ENCODE peak calls at places on chromosomes 4 and X, in six cellular contexts. Y is fibroblast of lung, M is esophagus muscularis mucosa, B is kidney, F is right atrium auricular region, K is cardiac muscle cell. O is an unnamed sample.
A peak's percentile ranks its signal among the peaks of the same experiment; 100 is the strongest.

GRCh38 chr4:8830611-8831200 is 40.9 kb downstream of the HMX1 start:
- DNase-seq in Y (no peak), M (no peak), B (peak; percentile 32), F (no peak), K (no peak), O (no peak)

GRCh38 chr4:30763337-30763736 is 43.2 kb downstream of the PCDH7 start:
- DNase-seq in Y (peak; percentile 74), M (no peak), B (no peak), F (no peak), K (no peak), O (no peak)

GRCh38 chr4:40185830-40186664 is 10.8 kb upstream of the RHOH start:
- DNase-seq in Y (no peak), M (no peak), B (no peak), F (no peak), K (no peak), O (no peak)

GRCh38 chr4:163536101-163536500 is 41.6 kb downstream of the TMA16 start:
- DNase-seq in Y (peak; percentile 75), M (no peak), B (no peak), F (no peak), K (no peak), O (no peak)

GRCh38 chrX:120769576-120770341 is 105.9 kb downstream of the CT47B1 start:
- DNase-seq in Y (peak; percentile 71), M (no peak), B (no peak), F (no peak), K (peak; percentile 28), O (no peak)

GRCh38 chr4:147865926-147866325 is 134.0 kb downstream of the ARHGAP10 start:
- DNase-seq in Y (peak; percentile 34), M (no peak), B (no peak), F (no peak), K (no peak), O (no peak)

GRCh38 chr4:6641164-6641970 is 882 bp downstream of the MRFAP1 start:
- DNase-seq in Y (peak; percentile 44), M (no peak), B (no peak), F (no peak), K (peak; percentile 35), O (peak; percentile 6)

GRCh38 chrX:63750846-63751245 is 34.2 kb downstream of the ARHGEF9 start:
- DNase-seq in Y (no peak), M (no peak), B (no peak), F (no peak), K (no peak), O (no peak)

GRCh38 chrX:13733506-13733905 is 914 bp downstream of the TRAPPC2 start:
- DNase-seq in Y (peak; percentile 11), M (no peak), B (no peak), F (no peak), K (no peak), O (no peak)

GRCh38 chr4:30402276-30402675 is 317.9 kb upstream of the PCDH7 start:
- DNase-seq in Y (peak; percentile 83), M (no peak), B (no peak), F (no peak), K (no peak), O (no peak)

GRCh38 chr4:104693601-104694201 is 199.0 kb upstream of the CXXC4 start:
- DNase-seq in Y (peak; percentile 52), M (no peak), B (no peak), F (no peak), K (no peak), O (no peak)

GRCh38 chrX:30513284-30513683 is 64.3 kb downstream of the TASL start:
- DNase-seq in Y (peak; percentile 23), M (no peak), B (no peak), F (no peak), K (peak; percentile 25), O (no peak)

GRCh38 chrX:46626566-46626965 is 53.0 kb downstream of the CHST7 start:
- DNase-seq in Y (no peak), M (no peak), B (no peak), F (no peak), K (no peak), O (no peak)

GRCh38 chr4:110475881-110476818 is at the start of gene ENPEP:
- DNase-seq in Y (peak; percentile 64), M (no peak), B (peak; percentile 63), F (no peak), K (peak; percentile 29), O (peak; percentile 70)

GRCh38 chr4:30863031-30863430 is 142.9 kb downstream of the PCDH7 start:
- DNase-seq in Y (peak; percentile 81), M (no peak), B (no peak), F (no peak), K (no peak), O (no peak)

GRCh38 chrX:148577711-148578110 is 77.3 kb downstream of the AFF2 start:
- DNase-seq in Y (no peak), M (no peak), B (no peak), F (no peak), K (no peak), O (no peak)

GRCh38 chrX:110569506-110569905 is 210.9 kb downstream of the RTL9 start:
- DNase-seq in Y (no peak), M (no peak), B (no peak), F (no peak), K (no peak), O (no peak)

GRCh38 chrX:116749943-116750342 is 287.2 kb upstream of the CT83 start:
- DNase-seq in Y (no peak), M (no peak), B (no peak), F (no peak), K (no peak), O (no peak)

GRCh38 chrX:97215166-97215565 is 331.5 kb downstream of the RPA4 start:
- DNase-seq in Y (no peak), M (no peak), B (no peak), F (no peak), K (no peak), O (no peak)

GRCh38 chr4:73682508-73682907 is 57.9 kb upstream of the CXCL8 start:
- DNase-seq in Y (no peak), M (no peak), B (no peak), F (no peak), K (no peak), O (no peak)

GRCh38 chr4:107951551-107951950 is 20.2 kb downstream of the CYP2U1 start:
- DNase-seq in Y (peak; percentile 49), M (no peak), B (no peak), F (no peak), K (no peak), O (no peak)

GRCh38 chr4:109302366-109303140 is at the start of gene COL25A1:
- DNase-seq in Y (peak; percentile 26), M (no peak), B (peak; percentile 86), F (no peak), K (peak; percentile 97), O (no peak)

GRCh38 chr4:41600243-41600642 is 62.3 kb downstream of the LIMCH1 start:
- DNase-seq in Y (no peak), M (no peak), B (no peak), F (no peak), K (no peak), O (no peak)

GRCh38 chr4:36227913-36228312 is 16.4 kb downstream of the ARAP2 start:
- DNase-seq in Y (no peak), M (no peak), B (no peak), F (no peak), K (no peak), O (no peak)
- H3K4me1 ChIP-seq in Y (no peaks in the 10 kb centered on the region), M (no peaks in the 10 kb centered on the region), B (no peaks in the 10 kb centered on the region), F (no peaks in the 10 kb centered on the region), K (no peaks in the 10 kb centered on the region), O (no peaks in the 10 kb centered on the region)

GRCh38 chr4:121951570-121952110 is at the start of gene TRPC3:
- DNase-seq in Y (peak; percentile 20), M (no peak), B (peak; percentile 83), F (no peak), K (peak; percentile 71), O (peak; percentile 11)

GRCh38 chr4:121952290-121952689 is 430 bp upstream of the TRPC3 start:
- DNase-seq in Y (no peak), M (no peak), B (no peak), F (no peak), K (peak; percentile 5), O (no peak)

GRCh38 chr4:121950212-121950679 is 1.6 kb downstream of the TRPC3 start:
- DNase-seq in Y (peak; percentile 79), M (no peak), B (peak; percentile 89), F (peak; percentile 65), K (peak; percentile 92), O (peak; percentile 30)

GRCh38 chr4:121953860-121954259 is 2.0 kb upstream of the TRPC3 start:
- DNase-seq in Y (no peak), M (no peak), B (no peak), F (no peak), K (no peak), O (no peak)

DNA sequence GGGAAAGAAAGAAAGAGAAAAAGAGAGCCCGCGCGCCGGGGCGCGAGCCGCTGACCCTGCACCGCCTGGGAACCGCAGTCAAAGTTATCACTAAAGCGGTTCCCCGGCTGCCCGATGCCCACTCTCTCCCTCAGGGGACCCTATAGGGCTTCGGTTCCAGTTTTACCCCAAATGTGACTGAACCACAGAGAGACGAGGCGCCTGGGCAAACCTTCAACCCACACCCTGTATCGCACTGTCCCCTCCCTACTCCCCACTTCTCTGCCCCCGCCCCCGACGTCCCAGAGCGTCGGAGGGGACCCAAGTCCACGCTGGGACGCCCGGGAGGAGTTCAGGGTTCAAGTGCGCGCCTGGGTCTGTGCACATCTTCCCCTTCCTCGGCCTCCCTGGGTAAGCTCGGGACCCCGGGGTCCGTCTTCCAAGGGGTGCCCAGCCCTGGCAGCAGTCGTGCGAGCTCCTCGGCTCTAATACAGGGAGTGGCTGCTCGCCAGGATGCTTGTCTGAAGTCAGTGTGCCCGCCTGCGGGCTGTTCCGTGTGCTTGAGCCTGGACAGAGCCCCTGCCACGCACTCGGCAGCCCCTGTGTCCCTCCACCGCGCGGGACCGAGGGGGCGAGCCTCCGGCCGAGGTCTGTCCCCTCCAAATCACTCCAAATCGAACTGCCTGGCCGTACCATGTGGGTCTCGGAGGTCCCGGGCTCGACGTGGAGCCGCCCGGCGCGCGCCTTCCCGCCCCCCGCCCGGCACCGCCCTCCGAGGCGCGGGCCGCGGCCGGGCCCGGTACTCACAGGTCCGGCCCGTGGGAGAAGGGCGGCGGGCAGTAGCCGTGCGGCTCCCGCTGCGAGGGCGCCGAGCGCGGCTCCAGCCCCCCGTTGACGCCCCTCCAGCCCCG is 935 bp downstream of the TRPC3 start:
- DNase-seq in Y (peak; percentile 16), M (no peak), B (peak; percentile 70), F (no peak), K (peak; percentile 63), O (no peak)
- H3K27ac ChIP-seq in Y (no peak overlapping the region), M (peak overlapping the region; percentile 49), B (no peak overlapping the region), F (no peak overlapping the region), K (peak overlapping the region; percentile 77), O (no peak overlapping the region)

GRCh38 chr4:72295966-72296557 is 264.3 kb downstream of the NPFFR2 start:
- DNase-seq in Y (peak; percentile 74), M (no peak), B (no peak), F (no peak), K (peak; percentile 82), O (no peak)
- TF ChIP-seq CTCF in Y (peak; percentile 48), M (peak; percentile 56), B (peak; percentile 42), F (peak; percentile 77), K (peak; percentile 65), O (peak; percentile 33)

DNA sequence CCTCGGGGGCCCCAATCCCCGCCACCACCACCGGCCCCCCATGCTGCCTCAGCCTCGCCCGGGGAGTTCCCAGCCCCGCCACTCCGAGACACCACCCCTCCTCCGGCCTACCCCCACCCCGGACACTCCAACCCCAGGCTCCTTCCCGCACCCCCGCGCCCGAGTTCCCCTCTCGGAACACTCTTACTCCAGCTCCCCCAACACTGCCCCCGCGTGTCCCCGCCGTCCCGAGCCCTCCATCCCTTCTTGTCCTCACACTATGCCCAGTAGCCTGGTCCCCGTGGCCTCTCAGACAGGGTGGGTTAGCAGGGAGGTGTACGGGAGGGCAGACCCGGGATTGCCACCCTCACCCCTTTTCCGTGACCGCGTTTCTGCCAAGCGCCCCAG is 276.1 kb downstream of the BCOR start:
- DNase-seq in Y (no peak), M (no peak), B (peak; percentile 73), F (no peak), K (no peak), O (no peak)
- H3K4me1 ChIP-seq in Y (peaks cover 8% of the 10 kb centered on the region), M (peaks cover 19% of the 10 kb centered on the region), B (peaks cover 4% of the 10 kb centered on the region), F (no peaks in the 10 kb centered on the region), K (peaks cover 7% of the 10 kb centered on the region), O (no peaks in the 10 kb centered on the region)

O was measured in gastrocnemius medialis.